ENCODE peak calls at places on chromosome 1, in four cellular contexts. F is HL-60, K is K562, Q is GM12878. V is an unnamed sample.

GRCh38 chr1:167984886-167985489 is 48.1 kb upstream of the MPC2 start:
- DNase-seq in F (no peak), K (peak), Q (no peak), V (no peak)

GRCh38 chr1:6884652-6885153 is 99.4 kb downstream of the CAMTA1 start:
- DNase-seq in F (no peak), K (no peak), Q (no peak), V (no peak)

GRCh38 chr1:11058026-11058425 is 1.8 kb downstream of the SRM start:
- DNase-seq in F (no peak), K (no peak), Q (no peak), V (no peak)

GRCh38 chr1:51535006-51535592 is 16.0 kb upstream of the EPS15 start:
- DNase-seq in F (peak), K (peak), Q (peak), V (no peak)

GRCh38 chr1:112761714-112762480 is 46.8 kb upstream of the PPM1J start:
- DNase-seq in F (no peak), K (no peak), Q (no peak), V (no peak)

GRCh38 chr1:88946845-88947244 is 45.6 kb downstream of the KYAT3 start:
- DNase-seq in F (peak), K (no peak), Q (no peak), V (no peak)

GRCh38 chr1:91582431-91582921 is 81.8 kb downstream of the CDC7 start:
- DNase-seq in F (peak), K (no peak), Q (no peak), V (no peak)

GRCh38 chr1:157369808-157370521 is 182.3 kb downstream of the FCRL5 start:
- DNase-seq in F (peak), K (peak), Q (peak), V (peak)

GRCh38 chr1:45679123-45679522 is 7.2 kb downstream of the GPBP1L1 start:
- DNase-seq in F (peak), K (no peak), Q (no peak), V (no peak)

GRCh38 chr1:22204989-22205913 is 62.4 kb upstream of the WNT4 start:
- DNase-seq in F (no peak), K (no peak), Q (no peak), V (no peak)

GRCh38 chr1:10308001-10308400 is 90.9 kb upstream of the PGD start:
- DNase-seq in F (no peak), K (no peak), Q (no peak), V (no peak)

GRCh38 chr1:42456754-42457089 is 379 bp downstream of the PPCS start:
- DNase-seq in F (peak), K (no peak), Q (peak), V (peak)

GRCh38 chr1:19009126-19009881 is 52.8 kb upstream of the IFFO2 start:
- DNase-seq in F (no peak), K (no peak), Q (no peak), V (no peak)

GRCh38 chr1:185091480-185091879 is 46.1 kb downstream of the RNF2 start:
- DNase-seq in F (no peak), K (no peak), Q (no peak), V (no peak)

GRCh38 chr1:78419309-78419708 is 71.5 kb upstream of the PTGFR start:
- DNase-seq in F (no peak), K (no peak), Q (no peak), V (no peak)

GRCh38 chr1:31663622-31664452 is 19.2 kb upstream of the PEF1 start:
- DNase-seq in F (peak), K (peak), Q (no peak), V (peak)
- TF ChIP-seq SPI1 in F (no peak), K (no peak), Q (no peak), V (no peak)

GRCh38 chr1:53145619-53145941 is 3.1 kb upstream of the SLC1A7 start:
- DNase-seq in F (no peak), K (no peak), Q (no peak), V (no peak)

GRCh38 chr1:53147171-53147570 is 4.7 kb upstream of the SLC1A7 start:
- DNase-seq in F (no peak), K (no peak), Q (no peak), V (no peak)

GRCh38 chr1:53145051-53145600 is 2.7 kb upstream of the SLC1A7 start:
- DNase-seq in F (no peak), K (no peak), Q (no peak), V (no peak)

GRCh38 chr1:53144201-53144600 is 1.8 kb upstream of the SLC1A7 start:
- DNase-seq in F (no peak), K (no peak), Q (no peak), V (no peak)

GRCh38 chr1:53145942-53146708 is 3.7 kb upstream of the SLC1A7 start:
- DNase-seq in F (no peak), K (peak), Q (no peak), V (no peak)
- TF ChIP-seq SPI1 in F (no peak), K (no peak), Q (no peak), V (no peak)

GRCh38 chr1:145885738-145886287 is at the start of gene ANKRD35:
- DNase-seq in F (peak), K (peak), Q (no peak), V (peak)
- TF ChIP-seq SPI1 in F (no peak), K (no peak), Q (no peak), V (no peak)

GRCh38 chr1:223747838-223748335 is 35.5 kb downstream of the CAPN2 start:
- DNase-seq in F (no peak), K (no peak), Q (no peak), V (no peak)
- TF ChIP-seq SPI1 in F (no peak), K (no peak), Q (no peak), V (no peak)

GRCh38 chr1:154198756-154199562 is 7.1 kb upstream of the TPM3 start:
- DNase-seq in F (peak), K (peak), Q (no peak), V (no peak)
- TF ChIP-seq SPI1 in F (no peak), K (no peak), Q (no peak), V (peak)

GRCh38 chr1:235090406-235091069 is 38.1 kb downstream of the TOMM20 start:
- DNase-seq in F (no peak), K (no peak), Q (no peak), V (no peak)
- TF ChIP-seq SPI1 in F (no peak), K (no peak), Q (no peak), V (no peak)

DNA sequence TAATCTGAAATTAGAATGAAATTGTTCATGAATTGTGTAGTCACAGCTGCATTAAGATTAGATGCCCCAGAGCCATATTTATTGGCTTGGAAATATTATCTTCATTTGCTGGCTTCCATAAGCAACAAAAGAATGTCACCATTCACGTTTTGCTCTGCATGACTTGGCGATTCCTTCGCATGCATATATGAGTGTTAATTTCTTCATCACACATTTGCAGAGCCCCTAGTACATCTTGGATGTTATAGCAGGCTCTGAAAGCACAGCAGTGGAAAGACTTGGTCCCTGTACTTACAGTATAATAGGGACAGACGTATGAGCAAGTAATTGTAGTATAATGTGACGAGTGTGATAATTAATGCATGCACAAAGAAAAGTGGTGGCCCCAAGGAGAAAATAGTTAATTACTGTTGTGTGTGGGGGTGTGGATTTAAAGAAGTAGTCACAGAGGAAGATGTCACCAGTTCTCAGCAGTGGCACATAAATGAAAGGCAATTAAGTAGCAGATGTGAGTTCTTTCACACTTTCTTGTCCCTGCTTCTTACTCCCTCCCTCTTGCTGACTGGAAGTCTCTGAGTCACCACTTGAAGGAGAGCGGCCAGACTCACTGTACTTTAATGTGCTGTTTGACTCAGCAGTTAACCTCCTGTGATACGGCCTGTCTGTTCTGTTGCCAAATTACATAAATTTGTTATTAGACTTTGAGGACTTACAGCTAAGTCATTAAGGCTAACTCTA is 21.0 kb downstream of the S100A10 start:
- DNase-seq in F (no peak), K (peak), Q (no peak), V (no peak)
- TF ChIP-seq SPI1 in F (no peak), K (no peak), Q (no peak), V (no peak)

DNA sequence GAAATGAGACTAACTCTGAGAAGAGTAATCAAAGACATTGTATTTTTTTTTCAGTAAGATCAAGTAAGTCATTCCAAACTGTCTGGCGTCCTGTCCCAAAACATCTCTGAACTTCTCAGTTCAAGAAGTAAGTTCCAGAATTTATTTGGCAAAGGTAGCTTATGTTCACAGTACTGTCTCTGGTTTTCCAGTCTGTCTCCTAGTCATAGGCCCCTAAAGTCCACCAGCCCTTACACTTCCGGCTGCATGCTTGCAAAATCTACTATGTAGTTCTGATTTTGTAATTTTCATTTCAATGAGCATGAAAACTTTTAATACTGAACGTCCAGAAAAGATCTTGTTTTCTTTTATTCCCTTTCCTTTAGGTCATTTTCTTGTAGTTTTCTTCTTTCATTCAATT is 61.3 kb upstream of the S1PR1 start:
- DNase-seq in F (no peak), K (no peak), Q (no peak), V (no peak)
- TF ChIP-seq SPI1 in F (no peak), K (no peak), Q (no peak), V (no peak)

V was measured in GM12891.